ENCODE peak calls at places on chromosomes 1 and 21, in four cellular contexts. G, B, E and Z are unnamed samples.

GRCh38 chr1:223712856-223713494 is 636 bp downstream of the CAPN2 start:
- DNase-seq in G (no peak), B (peak), E (no peak), Z (no peak)

GRCh38 chr1:228416217-228416971 is at the start of gene TRIM17:
- DNase-seq in G (no peak), B (no peak), E (no peak), Z (no peak)

GRCh38 chr1:117541003-117541402 is 64.8 kb upstream of the TENT5C start:
- DNase-seq in G (no peak), B (no peak), E (no peak), Z (no peak)

GRCh38 chr1:85393490-85393889 is 71.5 kb downstream of the DDAH1 start:
- DNase-seq in G (no peak), B (no peak), E (no peak), Z (no peak)

GRCh38 chr21:25283720-25284119 is 323.6 kb downstream of the MRPL39 start:
- DNase-seq in G (no peak), B (no peak), E (no peak), Z (peak)

GRCh38 chr1:6700853-6701436 is 671 bp downstream of the DNAJC11 start:
- DNase-seq in G (no peak), B (peak), E (no peak), Z (no peak)

GRCh38 chr1:113946112-113946511 is 17.0 kb downstream of the HIPK1 start:
- DNase-seq in G (no peak), B (no peak), E (no peak), Z (no peak)

GRCh38 chr1:61005572-61006386 is 76.6 kb upstream of the NFIA start:
- DNase-seq in G (no peak), B (no peak), E (no peak), Z (no peak)

GRCh38 chr1:204994086-204994862 is 48.7 kb upstream of the CNTN2 start:
- DNase-seq in G (no peak), B (no peak), E (no peak), Z (no peak)

GRCh38 chr1:32351859-32352745 is 10.2 kb downstream of the FAM229A start:
- DNase-seq in G (peak), B (peak), E (no peak), Z (peak)

GRCh38 chr1:30329802-30330557 is 393.4 kb downstream of the MATN1 start:
- DNase-seq in G (no peak), B (peak), E (no peak), Z (no peak)

GRCh38 chr1:243233908-243234307 is 21.2 kb downstream of the CEP170 start:
- DNase-seq in G (no peak), B (no peak), E (no peak), Z (peak)

GRCh38 chr1:203176744-203177460 is 1.3 kb upstream of the MYBPH start:
- DNase-seq in G (no peak), B (no peak), E (no peak), Z (no peak)

GRCh38 chr1:233959971-233960710 is 55.7 kb downstream of the SLC35F3 start:
- DNase-seq in G (no peak), B (no peak), E (no peak), Z (no peak)

GRCh38 chr1:189513091-189513490 is 964.6 kb downstream of the BRINP3 start:
- DNase-seq in G (no peak), B (no peak), E (no peak), Z (no peak)

GRCh38 chr1:185565314-185565713 is 168.9 kb upstream of the HMCN1 start:
- DNase-seq in G (no peak), B (no peak), E (no peak), Z (peak)

GRCh38 chr1:211332036-211332616 is 5.5 kb downstream of the TRAF5 start:
- DNase-seq in G (no peak), B (peak), E (no peak), Z (no peak)

GRCh38 chr1:46362158-46362557 is 21.6 kb downstream of the NSUN4 start:
- DNase-seq in G (no peak), B (no peak), E (no peak), Z (no peak)

GRCh38 chr1:157496121-157496526 is 56.2 kb downstream of the FCRL5 start:
- DNase-seq in G (no peak), B (peak), E (no peak), Z (peak)

GRCh38 chr1:33586111-33586510 is 113.7 kb downstream of the ZSCAN20 start:
- DNase-seq in G (no peak), B (no peak), E (no peak), Z (peak)

GRCh38 chr1:63169057-63169456 is 153.3 kb upstream of the FOXD3 start:
- DNase-seq in G (no peak), B (no peak), E (no peak), Z (no peak)

GRCh38 chr1:26037904-26038303 is 8.0 kb downstream of the SLC30A2 start:
- DNase-seq in G (no peak), B (no peak), E (no peak), Z (no peak)

GRCh38 chr1:95236784-95237575 is 3.0 kb downstream of the RWDD3 start:
- DNase-seq in G (no peak), B (no peak), E (no peak), Z (peak)

GRCh38 chr1:219085082-219085481 is 88.6 kb upstream of the LYPLAL1 start:
- DNase-seq in G (no peak), B (no peak), E (no peak), Z (peak)

GRCh38 chr21:31366825-31367224 is 22.8 kb upstream of the TIAM1 start:
- DNase-seq in G (no peak), B (no peak), E (no peak), Z (peak)

GRCh38 chr1:159909381-159909780 is 9.4 kb upstream of the CFAP45 start:
- DNase-seq in G (no peak), B (no peak), E (no peak), Z (no peak)

GRCh38 chr1:36207339-36207738 is 16.9 kb upstream of the THRAP3 start:
- DNase-seq in G (no peak), B (no peak), E (no peak), Z (peak)

GRCh38 chr1:184792450-184792969 is 37.9 kb upstream of the EDEM3 start:
- DNase-seq in G (peak), B (no peak), E (no peak), Z (peak)

GRCh38 chr1:76891931-76892330 is 24.7 kb downstream of the ST6GALNAC5 start:
- DNase-seq in G (no peak), B (no peak), E (no peak), Z (peak)

GRCh38 chr1:183543619-183544204 is 46.5 kb downstream of the NCF2 start:
- DNase-seq in G (peak), B (peak), E (peak), Z (peak)
- TF ChIP-seq ELK1 in G (no peak), B (no peak), E (no peak), Z (no peak)

DNA sequence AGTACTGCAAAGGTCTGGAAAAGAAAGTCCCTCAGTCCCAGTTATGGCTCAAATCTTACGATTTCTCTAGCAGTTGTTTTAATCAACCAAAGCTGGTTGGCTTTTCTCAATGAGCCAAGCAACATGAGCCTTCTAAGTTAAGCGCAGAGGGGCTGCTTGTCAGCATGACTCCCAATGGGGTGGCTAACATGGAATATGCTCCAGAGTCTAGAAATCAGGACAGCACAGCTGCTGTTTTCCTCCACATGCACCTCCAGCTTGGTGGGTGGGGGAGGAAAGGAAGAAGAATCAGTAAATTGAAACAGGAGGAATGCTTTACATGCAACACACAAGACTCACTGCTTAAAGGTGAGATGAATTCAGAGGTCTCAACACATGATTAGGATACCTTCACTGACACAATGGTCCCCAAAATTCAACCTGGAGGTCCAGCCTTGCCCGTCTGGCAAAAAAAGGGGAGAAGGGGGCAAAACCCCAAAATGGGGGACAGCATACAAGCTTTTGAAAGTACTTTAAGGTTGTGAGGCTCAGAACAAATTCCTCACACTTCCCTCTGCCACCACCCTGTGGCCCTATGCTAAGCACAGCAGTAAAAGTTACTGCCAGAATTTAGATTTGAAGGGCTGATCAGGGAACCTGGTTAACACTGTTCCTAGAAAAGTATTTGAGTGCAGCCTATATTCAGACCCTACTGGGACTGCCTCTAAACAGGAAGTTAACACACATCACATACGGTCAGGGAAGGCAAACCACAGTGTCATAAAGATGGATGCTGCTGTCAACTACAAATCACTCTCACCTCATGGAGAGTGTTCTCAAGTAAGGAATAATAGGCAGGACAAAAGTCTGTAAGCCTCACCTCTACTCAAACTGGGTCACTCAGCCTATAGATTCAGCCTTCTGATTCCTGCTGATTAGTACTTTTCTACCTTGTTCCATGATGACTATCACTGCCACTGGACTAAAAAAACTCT is 2.6 kb downstream of the GATAD2B start:
- DNase-seq in G (no peak), B (peak), E (no peak), Z (peak)
- TF ChIP-seq ELK1 in G (no peak), B (no peak), E (no peak), Z (no peak)

DNA sequence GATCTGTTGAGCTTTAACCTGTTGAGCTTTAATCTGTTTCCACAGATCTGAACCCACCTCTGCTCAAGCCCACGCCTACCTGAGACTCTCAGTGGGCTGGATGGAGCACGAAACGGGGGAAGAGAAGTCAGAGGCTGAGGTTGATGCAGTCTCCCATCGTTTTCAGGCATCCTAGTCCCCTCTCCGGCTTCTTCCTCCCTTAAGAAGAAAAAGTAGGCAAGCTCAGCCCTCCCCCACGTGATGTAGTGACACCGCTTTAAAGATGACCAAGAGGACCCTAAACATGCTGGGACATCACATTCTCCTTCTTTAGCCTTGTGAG is 9.4 kb downstream of the HLX start:
- DNase-seq in G (no peak), B (no peak), E (no peak), Z (no peak)
- TF ChIP-seq ELK1 in G (no peak), B (no peak), E (no peak), Z (no peak)

GRCh38 chr1:152047607-152047953 is 10.8 kb upstream of the S100A11 start:
- DNase-seq in G (peak), B (no peak), E (no peak), Z (peak)
- TF ChIP-seq ELK1 in G (no peak), B (no peak), E (no peak), Z (no peak)

GRCh38 chr21:42618713-42619112 is 34.7 kb upstream of the PDE9A start:
- DNase-seq in G (no peak), B (peak), E (no peak), Z (no peak)
- TF ChIP-seq ELK1 in G (no peak), B (no peak), E (no peak), Z (no peak)

DNA sequence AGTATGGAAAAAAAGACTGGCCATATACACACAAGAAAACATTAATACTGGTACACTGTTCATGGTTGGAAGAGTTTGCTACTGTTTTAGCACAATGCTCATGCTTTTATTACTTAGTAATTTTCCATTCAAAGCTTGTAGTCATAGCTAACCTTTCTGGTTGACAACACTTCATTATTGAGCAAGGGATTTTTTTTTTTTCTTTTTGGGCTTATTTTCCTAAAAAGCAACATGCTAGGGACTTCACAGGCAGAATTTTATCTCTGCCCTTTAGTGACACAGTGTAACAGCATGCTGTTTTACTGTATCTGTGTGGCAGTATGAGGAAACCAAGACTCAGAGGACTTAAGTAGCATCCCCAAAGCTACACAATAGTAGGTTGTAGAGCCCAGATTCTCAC is 58.5 kb downstream of the FGGY start:
- DNase-seq in G (no peak), B (no peak), E (no peak), Z (no peak)
- TF ChIP-seq ELK1 in G (no peak), B (no peak), E (no peak), Z (no peak)

GRCh38 chr21:43585514-43585913 is 73.8 kb downstream of the HSF2BP start:
- DNase-seq in G (no peak), B (no peak), E (no peak), Z (no peak)

GRCh38 chr21:43591468-43592050 is 67.7 kb downstream of the HSF2BP start:
- DNase-seq in G (no peak), B (peak), E (no peak), Z (no peak)

GRCh38 chr21:43590220-43590619 is 69.1 kb downstream of the HSF2BP start:
- DNase-seq in G (no peak), B (no peak), E (no peak), Z (no peak)

GRCh38 chr21:43588957-43589356 is 70.3 kb downstream of the HSF2BP start:
- DNase-seq in G (no peak), B (no peak), E (no peak), Z (no peak)

GRCh38 chr21:43585924-43586411 is 73.3 kb downstream of the HSF2BP start:
- DNase-seq in G (peak), B (no peak), E (no peak), Z (peak)
- TF ChIP-seq ELK1 in G (no peak), B (no peak), E (no peak), Z (no peak)

DNA sequence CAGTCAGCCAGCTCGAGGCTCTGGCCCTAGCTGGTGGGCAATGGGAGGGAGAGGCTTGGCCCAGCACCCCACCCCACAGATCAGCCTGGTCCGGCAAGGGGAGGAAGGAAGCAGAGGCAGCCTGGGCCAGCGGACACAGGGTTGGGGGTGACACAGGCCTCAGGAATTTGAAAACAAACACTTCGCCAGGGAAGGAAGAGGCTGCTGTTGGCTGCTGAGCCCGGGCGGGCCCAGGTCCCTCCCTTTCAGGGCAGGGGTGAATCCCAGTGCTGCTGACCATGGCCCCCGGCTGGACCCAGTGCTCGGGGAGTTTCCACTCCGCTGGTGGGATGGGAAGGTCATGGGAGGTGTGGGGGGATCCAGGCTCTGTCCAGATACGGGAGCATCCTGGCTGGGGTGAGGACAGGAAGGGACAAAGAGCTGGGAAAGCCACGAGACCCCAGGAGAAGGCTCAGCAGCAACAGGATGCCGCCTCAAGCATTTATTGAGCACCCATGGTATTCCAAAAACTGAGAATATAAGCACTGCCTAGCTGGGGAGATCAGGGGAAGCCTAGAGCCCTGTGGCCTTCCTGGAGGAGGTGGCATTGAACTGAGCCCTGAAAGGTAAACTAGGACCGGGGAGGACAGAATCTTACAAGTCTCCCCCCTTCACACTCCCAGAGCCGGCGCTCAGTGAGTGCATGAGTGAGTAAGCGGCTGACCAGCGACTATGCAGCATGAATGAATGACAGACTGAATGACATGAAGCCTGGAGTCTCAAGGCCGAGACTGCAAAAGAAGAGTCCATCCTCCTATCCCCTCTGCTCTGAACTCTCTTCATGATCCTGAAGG is 26.2 kb upstream of the EPHA2 start:
- DNase-seq in G (peak), B (no peak), E (no peak), Z (peak)
- TF ChIP-seq ELK1 in G (no peak), B (no peak), E (no peak), Z (no peak)

DNA sequence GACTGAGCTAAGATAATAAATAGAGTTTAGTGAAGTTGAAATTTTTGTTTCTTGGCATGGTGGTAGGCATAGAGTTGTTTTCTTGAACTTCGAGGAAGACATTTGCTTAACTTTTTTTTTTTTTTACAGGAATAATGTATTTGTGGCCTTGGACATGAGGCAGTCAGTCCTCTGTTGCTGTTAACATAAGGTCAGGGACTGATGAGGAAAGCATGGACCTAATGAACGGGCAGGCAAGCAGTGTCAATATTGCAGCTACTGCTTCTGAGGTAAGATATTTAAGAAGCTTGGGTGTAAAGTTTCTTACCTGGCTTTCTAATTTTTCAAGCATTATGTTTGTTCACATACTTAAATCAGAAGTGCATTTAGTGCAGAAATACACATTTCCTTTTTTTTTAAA is 51.5 kb downstream of the RALGPS2 start:
- DNase-seq in G (no peak), B (no peak), E (no peak), Z (no peak)
- TF ChIP-seq ELK1 in G (no peak), B (no peak), E (no peak), Z (no peak)

GRCh38 chr1:38712046-38712445 is 147.5 kb downstream of the RRAGC start:
- DNase-seq in G (no peak), B (no peak), E (no peak), Z (no peak)

GRCh38 chr1:38721816-38722215 is 137.8 kb downstream of the RRAGC start:
- DNase-seq in G (no peak), B (no peak), E (no peak), Z (no peak)

GRCh38 chr1:38716229-38716628 is 143.3 kb downstream of the RRAGC start:
- DNase-seq in G (no peak), B (no peak), E (no peak), Z (no peak)

GRCh38 chr1:38719880-38720279 is 139.7 kb downstream of the RRAGC start:
- DNase-seq in G (no peak), B (no peak), E (no peak), Z (no peak)

DNA sequence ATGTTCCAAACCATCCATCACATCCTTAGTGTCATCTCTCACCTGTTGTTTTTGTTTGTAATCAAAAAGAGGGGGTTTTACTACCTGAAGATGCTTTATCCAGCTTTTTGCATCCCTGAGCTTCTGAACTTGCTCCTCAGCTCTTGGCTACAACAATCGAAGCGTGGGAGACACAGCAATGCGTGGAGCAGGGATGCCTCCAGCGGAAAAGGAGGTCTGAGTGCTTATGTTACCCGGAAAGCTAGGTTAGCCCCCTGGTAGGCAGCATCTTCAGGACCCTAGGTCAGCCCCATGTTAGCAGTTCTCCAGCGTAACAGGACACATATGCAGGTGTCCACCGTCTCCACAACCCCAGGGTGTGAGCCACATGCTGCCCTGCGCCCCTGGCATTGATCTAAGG is 141.5 kb downstream of the RRAGC start:
- DNase-seq in G (no peak), B (no peak), E (no peak), Z (no peak)
- TF ChIP-seq ELK1 in G (no peak), B (no peak), E (no peak), Z (no peak)